ENCODE peak calls at places on chromosomes 3 and 15, in seven cellular contexts. N is foreskin fibroblast, K is fibroblast of mammary gland, D is endothelial cell, T is neural crest cell, B is foreskin keratinocyte, I is epithelial cell of esophagus. W is an unnamed sample.

GRCh38 chr15:90930861-90931629 is 1.3 kb downstream of the HDDC3 start:
- DNase-seq in N (no peak), K (peak), D (no peak), T (no peak), B (no peak), I (no peak), W (no peak)

GRCh38 chr3:37863949-37864822 is 2.5 kb downstream of the CTDSPL start:
- DNase-seq in N (no peak), K (no peak), D (no peak), T (no peak), B (no peak), I (no peak), W (no peak)

GRCh38 chr15:25784141-25784540 is 79.0 kb downstream of the ATP10A start:
- DNase-seq in N (no peak), K (no peak), D (no peak), T (no peak), B (no peak), I (no peak), W (no peak)

GRCh38 chr3:117059054-117059989 is 349.7 kb downstream of the TUSC7 start:
- DNase-seq in N (peak), K (peak), D (no peak), T (no peak), B (peak), I (peak), W (no peak)

GRCh38 chr3:153927107-153927506 is 194.1 kb upstream of the ARHGEF26 start:
- DNase-seq in N (peak), K (peak), D (no peak), T (no peak), B (peak), I (peak), W (no peak)

GRCh38 chr15:40050788-40051615 is 12.0 kb upstream of the SRP14 start:
- DNase-seq in N (no peak), K (peak), D (no peak), T (no peak), B (no peak), I (no peak), W (no peak)

GRCh38 chr3:149783576-149783975 is 8.8 kb downstream of the ANKUB1 start:
- DNase-seq in N (peak), K (peak), D (no peak), T (no peak), B (peak), I (peak), W (no peak)

GRCh38 chr3:23055733-23056376 is 147.3 kb upstream of the UBE2E2 start:
- DNase-seq in N (peak), K (peak), D (no peak), T (no peak), B (peak), I (peak), W (no peak)

GRCh38 chr3:194087995-194088841 is 47.7 kb upstream of the HES1 start:
- DNase-seq in N (no peak), K (peak), D (no peak), T (no peak), B (no peak), I (no peak), W (no peak)

GRCh38 chr3:191329654-191330308 is 545 bp downstream of the UTS2B start:
- DNase-seq in N (peak), K (peak), D (peak), T (peak), B (peak), I (peak), W (no peak)

GRCh38 chr3:33277193-33277882 is at the start of gene FBXL2:
- DNase-seq in N (peak), K (peak), D (peak), T (peak), B (peak), I (peak), W (no peak)

GRCh38 chr15:98906712-98907083 is 100.9 kb downstream of the PGPEP1L start:
- DNase-seq in N (no peak), K (peak), D (no peak), T (no peak), B (peak), I (peak), W (no peak)

GRCh38 chr3:186115229-186115996 is 6.5 kb upstream of the ETV5 start:
- DNase-seq in N (no peak), K (no peak), D (no peak), T (no peak), B (no peak), I (no peak), W (no peak)

GRCh38 chr15:47206358-47206978 is 510.8 kb upstream of the SEMA6D start:
- DNase-seq in N (no peak), K (no peak), D (no peak), T (no peak), B (no peak), I (no peak), W (no peak)

GRCh38 chr15:22845289-22845900 is 6.9 kb downstream of the NIPA2 start:
- DNase-seq in N (peak), K (peak), D (no peak), T (no peak), B (no peak), I (no peak), W (no peak)

GRCh38 chr3:82114589-82114988 is 353.1 kb upstream of the GBE1 start:
- DNase-seq in N (no peak), K (no peak), D (no peak), T (no peak), B (no peak), I (no peak), W (no peak)

GRCh38 chr3:131907809-131908208 is 127.0 kb downstream of the CPNE4 start:
- DNase-seq in N (no peak), K (peak), D (no peak), T (no peak), B (no peak), I (peak), W (no peak)

GRCh38 chr3:89649431-89649830 is 542.0 kb downstream of the EPHA3 start:
- DNase-seq in N (no peak), K (no peak), D (no peak), T (no peak), B (no peak), I (peak), W (no peak)

GRCh38 chr3:23740517-23741402 is 65.0 kb upstream of the UBE2E1 start:
- DNase-seq in N (no peak), K (peak), D (no peak), T (no peak), B (peak), I (peak), W (no peak)

GRCh38 chr3:122810706-122811105 is 15.8 kb downstream of the SLC49A4 start:
- DNase-seq in N (no peak), K (no peak), D (no peak), T (no peak), B (no peak), I (no peak), W (no peak)

GRCh38 chr15:69666921-69667811 is 214.5 kb downstream of the RPLP1 start:
- DNase-seq in N (no peak), K (no peak), D (no peak), T (no peak), B (no peak), I (no peak), W (no peak)

GRCh38 chr3:128492353-128493220 is at the start of gene GATA2:
- DNase-seq in N (no peak), K (no peak), D (peak), T (no peak), B (no peak), I (no peak), W (no peak)

GRCh38 chr15:37893309-37893708 is 41.1 kb upstream of the TMCO5A start:
- DNase-seq in N (no peak), K (no peak), D (no peak), T (no peak), B (no peak), I (no peak), W (no peak)

GRCh38 chr3:38662544-38662943 is 13.1 kb upstream of the SCN5A start:
- DNase-seq in N (peak), K (peak), D (no peak), T (no peak), B (peak), I (peak), W (no peak)

GRCh38 chr3:12187448-12188327 is 29.0 kb upstream of the TIMP4 start:
- DNase-seq in N (no peak), K (peak), D (no peak), T (no peak), B (no peak), I (peak), W (no peak)

GRCh38 chr3:24377218-24377993 is 117.2 kb downstream of the THRB start:
- DNase-seq in N (peak), K (no peak), D (no peak), T (no peak), B (no peak), I (peak), W (no peak)

GRCh38 chr3:193870376-193871092 is 265.4 kb upstream of the HES1 start:
- DNase-seq in N (no peak), K (no peak), D (no peak), T (no peak), B (peak), I (peak), W (no peak)

GRCh38 chr3:117628896-117629295 is 919.3 kb downstream of the TUSC7 start:
- DNase-seq in N (peak), K (peak), D (no peak), T (no peak), B (peak), I (peak), W (no peak)

GRCh38 chr3:167184511-167184910 is 195.6 kb downstream of the ZBBX start:
- DNase-seq in N (no peak), K (no peak), D (no peak), T (no peak), B (no peak), I (no peak), W (no peak)

GRCh38 chr3:50504681-50505080 is 1.2 kb upstream of the CACNA2D2 start:
- DNase-seq in N (no peak), K (no peak), D (no peak), T (no peak), B (no peak), I (no peak), W (no peak)
- TF ChIP-seq CTCF in N (no peak), K (no peak), D (no peak), T (no peak), B (no peak), I (no peak), W (no peak)

GRCh38 chr3:60430208-60430607 is 821.0 kb downstream of the FHIT start:
- DNase-seq in N (no peak), K (no peak), D (no peak), T (no peak), B (no peak), I (no peak), W (no peak)

GRCh38 chr3:60434945-60435344 is 816.3 kb downstream of the FHIT start:
- DNase-seq in N (no peak), K (no peak), D (no peak), T (no peak), B (no peak), I (no peak), W (no peak)

GRCh38 chr3:60435941-60436650 is 815.2 kb downstream of the FHIT start:
- DNase-seq in N (no peak), K (no peak), D (no peak), T (no peak), B (no peak), I (no peak), W (no peak)

GRCh38 chr3:60434323-60434722 is 816.9 kb downstream of the FHIT start:
- DNase-seq in N (no peak), K (no peak), D (no peak), T (no peak), B (no peak), I (no peak), W (no peak)

GRCh38 chr3:60431599-60431958 is 819.7 kb downstream of the FHIT start:
- DNase-seq in N (no peak), K (peak), D (peak), T (no peak), B (no peak), I (peak), W (no peak)
- TF ChIP-seq CTCF in N (no peak), K (peak), D (no peak), T (no peak), B (no peak), I (no peak), W (no peak)

DNA sequence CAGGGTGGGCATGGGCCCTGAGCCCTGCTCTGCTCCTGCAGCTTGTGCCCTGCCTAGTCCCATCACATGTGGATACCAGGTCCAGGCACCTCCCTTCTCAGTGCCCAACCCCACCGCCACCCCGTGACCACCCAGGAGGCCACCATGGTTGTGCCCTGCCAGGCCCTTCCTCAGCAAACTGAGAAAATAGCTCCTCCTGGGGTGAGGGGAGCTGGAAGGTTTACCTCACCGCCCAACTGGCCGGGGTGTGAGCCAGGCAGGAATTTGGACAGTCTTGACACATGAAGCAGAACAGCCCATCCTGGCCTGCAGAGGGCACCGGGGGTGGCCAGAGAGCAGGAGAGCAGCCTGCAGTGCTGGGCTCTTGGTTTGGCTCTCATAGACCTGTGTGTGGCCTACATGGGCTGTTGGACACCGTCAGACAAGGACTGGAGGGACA is 11.4 kb upstream of the C3orf22 start:
- DNase-seq in N (no peak), K (no peak), D (peak), T (no peak), B (no peak), I (no peak), W (no peak)
- TF ChIP-seq CTCF in N (no peak), K (no peak), D (no peak), T (no peak), B (peak), I (no peak), W (no peak)

DNA sequence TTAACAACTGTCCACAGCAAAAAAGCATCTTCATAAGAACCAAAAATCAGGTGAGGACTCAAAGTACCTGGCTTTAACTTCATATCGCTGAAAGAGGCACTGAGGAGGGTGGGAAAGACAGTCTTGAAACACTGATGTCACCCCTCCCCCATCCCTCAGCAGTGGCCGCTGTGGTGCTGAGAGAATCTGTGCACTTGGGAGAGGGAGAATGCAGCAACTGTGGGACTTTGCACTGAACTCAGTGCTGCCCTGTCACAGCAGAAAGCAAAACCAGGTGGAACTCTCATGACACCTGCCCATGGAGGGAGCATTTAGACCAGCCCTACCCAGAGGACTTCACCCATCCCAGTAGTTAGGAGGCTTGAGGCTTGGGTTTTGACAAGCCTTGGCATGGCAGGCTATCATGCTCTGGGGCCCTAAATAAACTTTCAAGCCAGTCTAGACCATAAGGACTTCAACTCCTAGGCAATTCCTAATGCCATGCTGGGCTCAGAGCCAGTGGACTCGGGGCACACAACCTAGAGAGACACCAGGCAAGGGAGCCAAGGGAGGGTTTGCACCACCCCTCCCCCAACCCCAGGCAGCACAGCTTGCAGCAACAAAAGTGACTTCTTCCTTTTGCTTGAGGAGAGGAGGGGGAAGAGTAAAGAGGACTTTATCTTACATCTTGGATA is 6.1 kb upstream of the ZSCAN2 start:
- DNase-seq in N (no peak), K (no peak), D (no peak), T (no peak), B (no peak), I (no peak), W (no peak)
- TF ChIP-seq CTCF in N (no peak), K (no peak), D (no peak), T (no peak), B (no peak), I (no peak), W (no peak)

GRCh38 chr3:51718547-51719412 is 11.9 kb downstream of the GRM2 start:
- DNase-seq in N (peak), K (peak), D (peak), T (peak), B (peak), I (peak), W (no peak)

GRCh38 chr3:51721062-51721745 is 14.3 kb downstream of the GRM2 start:
- DNase-seq in N (no peak), K (no peak), D (no peak), T (no peak), B (no peak), I (no peak), W (no peak)

GRCh38 chr3:51720292-51721061 is 13.6 kb downstream of the GRM2 start:
- DNase-seq in N (no peak), K (no peak), D (no peak), T (no peak), B (no peak), I (no peak), W (no peak)

GRCh38 chr3:51717947-51718346 is 11.1 kb downstream of the GRM2 start:
- DNase-seq in N (no peak), K (no peak), D (no peak), T (no peak), B (no peak), I (no peak), W (no peak)

GRCh38 chr3:51719413-51720025 is 12.7 kb downstream of the GRM2 start:
- DNase-seq in N (no peak), K (no peak), D (no peak), T (no peak), B (no peak), I (no peak), W (no peak)
- TF ChIP-seq CTCF in N (no peak), K (no peak), D (peak), T (peak), B (no peak), I (no peak), W (no peak)

GRCh38 chr3:39668420-39668819 is 141.0 kb upstream of the MYRIP start:
- DNase-seq in N (peak), K (peak), D (peak), T (peak), B (peak), I (peak), W (no peak)
- TF ChIP-seq CTCF in N (peak), K (peak), D (peak), T (peak), B (peak), I (peak), W (no peak)

GRCh38 chr15:73936181-73936580 is 9.9 kb downstream of the LOXL1 start:
- DNase-seq in N (no peak), K (peak), D (no peak), T (no peak), B (peak), I (peak), W (no peak)
- TF ChIP-seq CTCF in N (peak), K (peak), D (no peak), T (no peak), B (peak), I (peak), W (no peak)

DNA sequence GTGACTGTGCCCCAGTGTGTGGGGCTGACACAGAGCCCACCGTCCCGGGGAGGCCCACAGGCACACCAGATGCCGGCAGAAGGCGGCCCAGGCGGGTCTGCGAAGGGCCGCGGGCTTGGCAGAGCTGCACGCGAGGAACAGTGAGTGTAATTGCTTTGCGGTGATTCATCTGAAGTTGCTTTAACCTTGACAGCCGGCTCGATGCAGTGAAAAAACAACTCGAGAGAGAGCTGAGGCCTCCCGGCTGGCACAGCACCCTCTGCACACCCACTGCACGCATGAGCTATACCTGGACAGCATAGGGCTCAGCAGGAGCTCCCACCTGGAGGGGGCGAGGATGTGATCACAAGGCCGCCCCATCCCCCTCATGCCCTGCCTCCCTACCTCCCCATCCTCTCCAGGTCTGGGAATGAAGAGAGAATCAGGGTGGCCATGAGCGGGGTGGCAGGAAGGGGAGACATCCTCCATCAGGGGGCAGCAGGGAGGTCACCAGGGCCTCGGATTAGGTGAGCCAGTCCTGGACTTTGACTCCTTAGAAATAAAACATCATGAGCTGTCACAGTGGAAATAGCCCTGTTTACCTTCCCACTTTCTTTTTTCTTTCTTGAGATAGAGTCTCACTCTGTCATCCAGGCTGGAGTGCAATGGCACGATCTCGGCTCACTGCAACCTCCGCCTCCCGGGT is 172.6 kb downstream of the MEGF11 start:
- DNase-seq in N (peak), K (peak), D (peak), T (no peak), B (peak), I (peak), W (no peak)
- TF ChIP-seq CTCF in N (no peak), K (no peak), D (no peak), T (peak), B (peak), I (no peak), W (no peak)

GRCh38 chr15:75208501-75209288 is 7.0 kb downstream of the C15orf39 start:
- DNase-seq in N (no peak), K (no peak), D (no peak), T (no peak), B (no peak), I (no peak), W (no peak)
- TF ChIP-seq CTCF in N (no peak), K (no peak), D (no peak), T (no peak), B (no peak), I (no peak), W (no peak)

GRCh38 chr15:31365655-31366127 is 39.1 kb downstream of the KLF13 start:
- DNase-seq in N (peak), K (peak), D (peak), T (peak), B (peak), I (peak), W (peak)
- TF ChIP-seq CTCF in N (peak), K (peak), D (no peak), T (peak), B (peak), I (peak), W (no peak)